ENCODE peak calls at places on chromosomes 16 and 17, in four cellular contexts. C is PC-3, G is HCT116, X is GM23338. V is an unnamed sample.

GRCh38 chr16:84735846-84736586 is 36.2 kb downstream of the USP10 start:
- DNase-seq in C (peak; percentile 45), G (no peak), X (no peak), V (no peak)

GRCh38 chr16:7736138-7736537 is 403.5 kb downstream of the RBFOX1 start:
- DNase-seq in C (no peak), G (no peak), X (no peak), V (no peak)

GRCh38 chr17:54408741-54409140 is 491.9 kb upstream of the TOM1L1 start:
- DNase-seq in C (no peak), G (no peak), X (no peak), V (no peak)

GRCh38 chr17:83156408-83156807 is 77.0 kb downstream of the METRNL start:
- DNase-seq in C (no peak), G (no peak), X (no peak), V (no peak)

GRCh38 chr16:81752225-81752875 is 26.7 kb upstream of the PLCG2 start:
- DNase-seq in C (no peak), G (no peak), X (peak; percentile 20), V (no peak)

GRCh38 chr16:11105038-11105903 is 150.7 kb downstream of the SOCS1 start:
- DNase-seq in C (peak; percentile 22), G (no peak), X (no peak), V (peak; percentile 23)

GRCh38 chr17:35795007-35795870 is at the start of gene MMP28:
- DNase-seq in C (peak; percentile 40), G (no peak), X (peak; percentile 69), V (no peak)

GRCh38 chr17:76353004-76353598 is 615 bp downstream of the PRPSAP1 start:
- DNase-seq in C (no peak), G (no peak), X (peak; percentile 74), V (no peak)

GRCh38 chr16:31265329-31266245 is 5.8 kb downstream of the ITGAM start:
- DNase-seq in C (peak; percentile 46), G (no peak), X (peak; percentile 40), V (peak; percentile 80)

GRCh38 chr17:45222994-45223540 is 1.4 kb downstream of the FMNL1 start:
- DNase-seq in C (no peak), G (no peak), X (no peak), V (no peak)

GRCh38 chr17:48456584-48456983 is 26.6 kb upstream of the SKAP1 start:
- DNase-seq in C (peak; percentile 63), G (peak; percentile 83), X (peak; percentile 57), V (no peak)

GRCh38 chr16:1651509-1652342 is 26.4 kb upstream of the JPT2 start:
- DNase-seq in C (peak; percentile 6), G (no peak), X (no peak), V (no peak)

GRCh38 chr17:50304781-50305404 is 30.6 kb downstream of the TMEM92 start:
- DNase-seq in C (no peak), G (no peak), X (no peak), V (no peak)

GRCh38 chr16:21184834-21185233 is 26.4 kb downstream of the LDAF1 start:
- DNase-seq in C (no peak), G (no peak), X (no peak), V (no peak)

GRCh38 chr17:35376245-35376644 is 2.8 kb upstream of the SLFN11 start:
- DNase-seq in C (peak; percentile 3), G (no peak), X (no peak), V (no peak)

GRCh38 chr17:76623271-76624146 is 20.0 kb downstream of the ST6GALNAC1 start:
- DNase-seq in C (peak; percentile 83), G (peak; percentile 63), X (peak; percentile 82), V (no peak)

GRCh38 chr17:69111794-69112193 is 29.9 kb downstream of the ABCA6 start:
- DNase-seq in C (no peak), G (no peak), X (no peak), V (no peak)

DNA sequence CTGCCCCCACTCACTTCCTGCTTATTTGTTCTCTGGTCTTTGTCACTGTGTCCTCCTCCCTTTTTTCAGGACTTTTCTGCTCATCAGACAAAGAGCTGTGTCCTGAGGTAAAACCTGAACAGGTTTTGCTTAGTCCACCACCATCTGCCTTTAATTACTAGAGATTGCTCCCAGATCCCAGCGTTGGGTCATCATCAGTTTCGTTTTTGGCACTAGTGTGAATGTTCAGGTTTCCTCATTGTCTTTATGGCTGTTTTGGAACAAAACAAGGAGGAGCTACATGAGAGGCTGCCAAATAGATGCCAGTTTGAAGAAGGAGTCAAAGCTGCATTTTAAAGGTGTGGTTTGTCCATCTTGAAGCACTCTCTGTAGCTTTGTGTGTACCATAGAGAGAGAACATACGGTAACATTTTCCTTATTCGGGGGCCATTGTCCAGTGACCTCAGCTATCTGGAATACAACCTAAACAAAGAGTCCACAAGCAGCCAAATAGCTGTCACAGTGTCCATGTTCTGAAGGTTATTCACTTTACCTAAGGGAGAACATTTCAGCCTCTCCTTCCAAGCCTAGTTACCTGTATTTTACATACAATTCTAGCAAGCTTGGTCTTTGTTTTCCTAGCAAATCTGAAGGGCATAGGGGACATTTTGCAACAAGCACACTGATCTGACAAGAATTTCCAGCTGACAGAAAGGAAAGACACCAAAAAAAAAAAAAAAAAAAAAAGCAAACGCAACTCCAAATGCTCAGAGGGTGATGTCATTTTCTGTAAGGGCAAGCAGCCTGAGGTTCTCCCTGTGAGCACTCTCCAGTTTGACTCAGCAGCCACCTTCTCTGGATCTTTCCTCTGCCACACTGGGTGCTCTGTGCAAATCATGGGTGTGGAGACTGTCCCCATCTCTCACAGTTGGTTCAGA is 196.1 kb downstream of the NTN1 start:
- DNase-seq in C (no peak), G (no peak), X (no peak), V (no peak)
- H3K4me3 ChIP-seq in C (no peak overlapping the region), G (no peak overlapping the region), X (no peak overlapping the region), V (no peak overlapping the region)

DNA sequence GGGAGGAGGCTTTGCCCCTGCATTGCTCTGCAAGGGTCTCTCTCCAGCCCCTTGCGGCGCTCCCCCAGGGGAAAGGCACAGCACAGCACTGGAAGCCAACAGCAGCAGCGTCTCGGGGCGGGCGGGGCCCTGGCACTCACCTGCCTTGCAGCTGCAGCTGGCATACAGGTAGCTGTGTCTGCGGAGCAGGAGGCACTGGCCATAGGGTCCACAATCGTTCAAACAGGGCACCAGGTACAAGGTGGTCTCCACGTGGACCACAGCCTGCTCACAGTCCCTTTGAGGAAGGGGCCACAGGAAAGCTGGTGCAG is 4.2 kb upstream of the MRPL28 start:
- DNase-seq in C (no peak), G (no peak), X (no peak), V (no peak)
- H3K36me3 ChIP-seq in C (no peaks in the 10 kb centered on the region), G (no peaks in the 10 kb centered on the region), X (peaks cover 3% of the 10 kb centered on the region), V (peaks cover 18% of the 10 kb centered on the region)

DNA sequence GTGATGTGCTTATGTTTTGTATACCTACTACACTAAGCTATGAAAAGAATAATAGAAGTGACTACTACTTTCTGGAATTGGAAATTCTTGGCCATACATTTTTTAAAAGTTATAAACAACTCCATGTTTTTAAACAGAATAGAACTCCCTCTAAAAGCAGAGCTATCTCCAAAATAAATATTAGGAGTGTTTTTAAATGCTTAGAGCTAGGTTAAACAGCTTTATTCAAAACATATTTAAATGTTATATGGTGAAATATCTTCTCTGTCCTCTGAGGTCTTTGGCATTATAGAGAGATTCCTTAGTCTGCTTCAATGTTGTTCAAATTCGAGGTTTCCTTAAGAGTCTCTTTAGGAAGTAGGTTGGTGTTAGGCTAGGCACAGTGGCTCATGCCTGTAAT is 22.9 kb upstream of the PSMC5 start:
- DNase-seq in C (no peak), G (no peak), X (no peak), V (no peak)
- H3K4me2 ChIP-seq in C (no peak overlapping the region), G (no peak overlapping the region), X (no peak overlapping the region), V (no peak overlapping the region)

GRCh38 chr16:56517206-56517605 is 2.6 kb downstream of the BBS2 start:
- DNase-seq in C (no peak), G (no peak), X (no peak), V (no peak)
- H3K4me3 ChIP-seq in C (no peak overlapping the region), G (no peak overlapping the region), X (no peak overlapping the region), V (no peak overlapping the region)

DNA sequence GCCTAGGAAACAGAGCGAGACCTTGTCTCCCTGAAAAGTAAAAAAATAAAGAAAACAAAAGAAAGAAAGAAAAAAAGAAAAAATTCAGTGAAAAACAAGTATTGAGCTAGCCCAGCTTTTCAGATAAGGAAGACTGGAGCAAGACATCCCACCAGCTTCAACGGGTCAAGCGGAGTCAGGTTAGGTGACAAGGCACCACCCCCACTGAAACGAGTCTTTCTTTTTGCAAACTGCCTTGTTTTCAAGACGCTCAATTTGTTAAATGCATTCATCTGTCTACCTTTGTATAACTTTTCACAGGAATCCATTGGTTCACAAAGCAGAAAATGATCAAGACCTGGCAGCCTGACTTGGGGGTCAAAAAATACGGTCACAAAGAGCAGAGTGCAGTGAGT is 10.7 kb upstream of the AXIN2 start:
- DNase-seq in C (no peak), G (no peak), X (peak; percentile 61), V (no peak)
- H3K36me3 ChIP-seq in C (no peaks in the 10 kb centered on the region), G (no peaks in the 10 kb centered on the region), X (no peaks in the 10 kb centered on the region), V (no peaks in the 10 kb centered on the region)

DNA sequence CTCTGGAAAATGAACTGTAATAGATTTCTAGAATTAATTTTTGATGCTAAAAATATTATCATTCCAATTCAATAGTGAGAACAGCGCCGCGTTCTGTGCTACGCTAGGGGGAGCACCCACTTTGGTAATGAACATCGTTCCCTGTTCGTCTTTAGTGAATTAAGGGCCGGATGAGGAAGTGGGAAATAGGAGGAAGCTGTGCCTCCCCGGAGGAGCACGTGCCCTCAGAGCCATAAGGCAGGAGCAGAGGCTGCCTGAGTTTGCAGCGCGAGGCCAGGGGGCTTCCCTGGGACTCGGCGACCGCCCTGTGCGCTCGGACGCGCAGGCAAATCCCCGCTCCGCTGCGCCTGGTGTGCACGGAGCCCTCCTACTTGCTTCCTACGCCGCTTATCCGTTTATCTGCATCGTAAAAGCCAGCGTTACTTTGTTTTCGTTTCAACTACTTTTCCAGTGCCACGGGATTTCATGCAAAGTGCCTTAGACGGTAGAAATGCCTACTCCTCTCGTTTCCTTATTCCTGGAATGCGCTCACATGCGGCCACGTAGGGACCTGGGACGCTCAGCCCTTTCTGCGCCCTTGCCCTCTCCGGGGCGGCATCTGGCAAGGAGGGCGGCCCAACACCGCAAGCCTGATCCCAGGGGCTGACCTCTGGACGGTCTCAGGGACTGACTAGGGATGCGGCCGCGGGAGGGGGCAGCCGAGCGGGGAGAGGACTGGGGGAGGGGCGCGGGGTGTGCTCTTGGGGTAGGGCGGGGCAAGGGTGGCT is 76.4 kb downstream of the KCNJ12 start:
- DNase-seq in C (peak; percentile 54), G (peak; percentile 33), X (peak; percentile 82), V (peak; percentile 19)
- H3K4me2 ChIP-seq in C (no peak overlapping the region), G (no peak overlapping the region), X (peak overlapping the region; percentile 76), V (peak overlapping the region; percentile 67)

V was measured in keratinocyte.